ENCODE peak calls at places on chromosomes 4 and X, in seven cellular contexts. D, R, E, X, Q, N and O are unnamed samples.

GRCh38 chr4:34731045-34731444 is 1513.3 kb downstream of the ARAP2 start:
- DNase-seq in D (no peak), R (peak; percentile 20), E (no peak), X (no peak), Q (peak; percentile 61), N (no peak), O (no peak)

GRCh38 chr4:38152305-38152704 is 192.1 kb downstream of the PTTG2 start:
- DNase-seq in D (no peak), R (peak; percentile 60), E (no peak), X (no peak), Q (peak; percentile 81), N (no peak), O (no peak)

GRCh38 chrX:103554687-103555417 is 30.5 kb upstream of the TCEAL4 start:
- DNase-seq in D (no peak), R (peak; percentile 68), E (peak; percentile 80), X (peak; percentile 50), Q (peak; percentile 72), N (peak; percentile 27), O (no peak)

GRCh38 chrX:110222497-110223257 is 95.2 kb downstream of the AMMECR1 start:
- DNase-seq in D (no peak), R (no peak), E (no peak), X (no peak), Q (no peak), N (no peak), O (no peak)

GRCh38 chr4:79030973-79031372 is 91.7 kb upstream of the PAQR3 start:
- DNase-seq in D (no peak), R (no peak), E (no peak), X (no peak), Q (no peak), N (no peak), O (no peak)

GRCh38 chr4:112853662-112854256 is 195.7 kb upstream of the ANK2 start:
- DNase-seq in D (no peak), R (peak; percentile 14), E (no peak), X (no peak), Q (peak; percentile 15), N (no peak), O (no peak)

GRCh38 chr4:168917150-168917779 is 92.8 kb downstream of the CBR4 start:
- DNase-seq in D (peak; percentile 22), R (peak; percentile 67), E (peak; percentile 44), X (no peak), Q (peak; percentile 76), N (no peak), O (no peak)

GRCh38 chrX:1679238-1679637 is 64.4 kb downstream of the ASMT start:
- DNase-seq in D (no peak), R (peak; percentile 10), E (no peak), X (no peak), Q (peak; percentile 6), N (no peak), O (no peak)

GRCh38 chr4:153081181-153081580 is 123.1 kb upstream of the TRIM2 start:
- DNase-seq in D (no peak), R (no peak), E (no peak), X (no peak), Q (no peak), N (no peak), O (no peak)

DNA sequence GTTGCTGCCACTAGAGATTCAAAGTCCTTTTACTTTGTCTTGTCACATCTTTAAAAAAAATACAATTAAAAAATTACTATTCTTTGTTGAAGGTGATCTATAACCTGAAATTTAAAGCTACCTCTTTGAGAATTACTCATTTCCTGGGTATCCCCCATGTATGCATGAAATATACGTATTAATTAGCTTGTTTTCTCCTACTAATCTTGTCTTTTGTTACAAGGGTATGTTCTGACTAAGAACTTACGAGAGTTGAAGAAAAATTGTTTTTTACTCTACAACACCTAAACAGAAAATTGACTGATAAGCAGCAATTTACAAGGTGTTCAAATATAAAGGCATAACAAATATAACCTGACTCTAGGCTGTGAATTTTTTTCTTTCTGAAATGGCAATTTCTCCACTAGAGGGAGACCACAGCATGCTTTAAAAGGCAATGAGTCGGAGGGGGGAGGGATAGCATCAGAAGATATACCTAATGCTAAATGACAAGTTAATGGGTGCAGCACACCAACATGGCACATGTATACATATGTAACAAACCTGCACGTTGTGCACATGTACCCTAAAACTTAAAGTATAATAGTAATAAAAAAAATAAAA is 249.6 kb downstream of the OPHN1 start:
- DNase-seq in D (no peak), R (peak; percentile 43), E (peak; percentile 52), X (peak; percentile 3), Q (peak; percentile 56), N (no peak), O (no peak)
- TF ChIP-seq CTCF in D (peak; percentile 75), R (peak; percentile 56), E (peak; percentile 33), X (peak; percentile 64), Q (peak; percentile 60), N (peak; percentile 55), O (peak; percentile 62)

DNA sequence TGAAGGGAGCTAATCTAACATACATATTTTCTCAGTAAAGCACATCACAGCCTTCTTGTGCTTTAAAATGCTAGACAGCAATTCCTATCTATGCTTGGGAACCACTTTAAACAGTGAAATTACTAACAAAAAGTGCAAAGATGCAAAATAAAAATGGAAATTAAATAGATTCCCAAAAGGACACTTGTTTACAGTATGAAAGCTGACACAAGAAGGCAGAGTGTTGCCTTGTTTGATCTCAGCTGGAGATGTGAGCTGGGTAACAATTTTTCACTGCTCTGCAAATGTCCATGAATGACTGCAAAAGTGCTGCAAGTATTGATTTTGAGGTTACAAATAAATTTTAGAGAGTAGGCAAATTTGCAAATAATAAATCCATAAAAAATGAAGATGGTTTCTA is 22.3 kb downstream of the GRIA2 start:
- DNase-seq in D (no peak), R (no peak), E (no peak), X (no peak), Q (no peak), N (no peak), O (no peak)
- TF ChIP-seq CTCF in D (no peak), R (no peak), E (no peak), X (no peak), Q (no peak), N (no peak), O (no peak)

GRCh38 chrX:7993873-7994272 is 66.7 kb upstream of the PNPLA4 start:
- DNase-seq in D (no peak), R (no peak), E (no peak), X (no peak), Q (peak; percentile 9), N (no peak), O (no peak)

GRCh38 chrX:7996851-7997250 is 69.6 kb upstream of the PNPLA4 start:
- DNase-seq in D (no peak), R (no peak), E (no peak), X (no peak), Q (no peak), N (no peak), O (no peak)

DNA sequence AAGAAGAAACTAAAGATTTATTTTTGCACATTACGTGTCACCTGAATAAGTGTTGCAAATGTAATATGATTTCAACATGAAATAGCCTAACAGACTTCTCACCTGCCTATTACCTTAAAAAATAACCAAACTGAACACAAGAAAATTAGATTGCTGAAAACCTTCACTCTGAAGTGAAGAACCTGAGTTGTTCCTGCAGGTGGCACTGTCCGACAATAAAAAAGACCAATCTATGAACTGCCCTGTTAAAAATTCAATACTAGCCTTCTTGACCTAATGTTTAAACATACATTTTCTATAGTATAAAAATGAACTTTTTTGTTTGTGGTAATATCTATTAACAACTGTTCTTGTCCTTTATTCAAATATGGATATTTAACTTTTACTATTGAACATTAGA is 69.2 kb upstream of the PNPLA4 start:
- DNase-seq in D (peak; percentile 10), R (peak; percentile 35), E (peak; percentile 28), X (peak; percentile 53), Q (peak; percentile 54), N (no peak), O (no peak)
- TF ChIP-seq CTCF in D (peak; percentile 77), R (peak; percentile 54), E (peak; percentile 47), X (peak; percentile 91), Q (peak; percentile 54), N (peak; percentile 86), O (peak; percentile 44)

GRCh38 chr4:1171306-1172227 is 816 bp downstream of the SPON2 start:
- DNase-seq in D (no peak), R (no peak), E (no peak), X (no peak), Q (peak; percentile 57), N (no peak), O (no peak)
- TF ChIP-seq CTCF in D (peak; percentile 21), R (no peak), E (no peak), X (no peak), Q (peak; percentile 3), N (no peak), O (no peak)